ENCODE peak calls at places on chromosomes 4 and X, in eight cellular contexts. One of them, this sample, is unnamed.

GRCh38 chr4:78155616-78156105 is 98.5 kb downstream of the FRAS1 start:
- DNase-seq in CD4-positive, alpha-beta memory T cell: no peak
- DNase-seq in activated CD4-positive, alpha-beta T cell treated with anti-CD3 and anti-CD28 coated beads for 48 hours: no peak
- DNase-seq in HEK293T: no peak
- DNase-seq in lower leg skin: no peak
- DNase-seq in AG04450: no peak
- DNase-seq in activated naive CD8-positive, alpha-beta T cell treated with anti-CD3 and anti-CD28 coated beads, Interleukin-2, amount 50 U/mL, for 24 hours: no peak
- DNase-seq in IMR-90: no peak
- DNase-seq in this sample: peak; percentile 1

GRCh38 chrX:17459596-17459995 is 84.6 kb downstream of the NHS start:
- DNase-seq in lower leg skin: no peak
- DNase-seq in HEK293T: no peak
- DNase-seq in IMR-90: peak; percentile 66
- DNase-seq in activated naive CD8-positive, alpha-beta T cell treated with anti-CD3 and anti-CD28 coated beads, Interleukin-2, amount 50 U/mL, for 24 hours: no peak
- DNase-seq in CD4-positive, alpha-beta memory T cell: no peak
- DNase-seq in activated CD4-positive, alpha-beta T cell treated with anti-CD3 and anti-CD28 coated beads for 48 hours: no peak
- DNase-seq in AG04450: no peak
- DNase-seq in this sample: peak; percentile 52

GRCh38 chr4:63717384-63717783 is 691.9 kb downstream of the TECRL start:
- DNase-seq in CD4-positive, alpha-beta memory T cell: no peak
- DNase-seq in AG04450: no peak
- DNase-seq in activated naive CD8-positive, alpha-beta T cell treated with anti-CD3 and anti-CD28 coated beads, Interleukin-2, amount 50 U/mL, for 24 hours: no peak
- DNase-seq in activated CD4-positive, alpha-beta T cell treated with anti-CD3 and anti-CD28 coated beads for 48 hours: no peak
- DNase-seq in IMR-90: no peak
- DNase-seq in lower leg skin: no peak
- DNase-seq in HEK293T: peak; percentile 20
- DNase-seq in this sample: no peak

GRCh38 chr4:163623787-163624186 is 129.3 kb downstream of the TMA16 start:
- DNase-seq in activated CD4-positive, alpha-beta T cell treated with anti-CD3 and anti-CD28 coated beads for 48 hours: no peak
- DNase-seq in activated naive CD8-positive, alpha-beta T cell treated with anti-CD3 and anti-CD28 coated beads, Interleukin-2, amount 50 U/mL, for 24 hours: no peak
- DNase-seq in HEK293T: no peak
- DNase-seq in lower leg skin: no peak
- DNase-seq in IMR-90: no peak
- DNase-seq in CD4-positive, alpha-beta memory T cell: no peak
- DNase-seq in AG04450: no peak
- DNase-seq in this sample: no peak

GRCh38 chr4:148391056-148391455 is 51.2 kb downstream of the NR3C2 start:
- DNase-seq in activated naive CD8-positive, alpha-beta T cell treated with anti-CD3 and anti-CD28 coated beads, Interleukin-2, amount 50 U/mL, for 24 hours: no peak
- DNase-seq in AG04450: no peak
- DNase-seq in IMR-90: no peak
- DNase-seq in activated CD4-positive, alpha-beta T cell treated with anti-CD3 and anti-CD28 coated beads for 48 hours: no peak
- DNase-seq in HEK293T: no peak
- DNase-seq in CD4-positive, alpha-beta memory T cell: no peak
- DNase-seq in lower leg skin: no peak
- DNase-seq in this sample: no peak

GRCh38 chr4:150769235-150769634 is 187.3 kb downstream of the MAB21L2 start:
- DNase-seq in lower leg skin: no peak
- DNase-seq in activated CD4-positive, alpha-beta T cell treated with anti-CD3 and anti-CD28 coated beads for 48 hours: no peak
- DNase-seq in activated naive CD8-positive, alpha-beta T cell treated with anti-CD3 and anti-CD28 coated beads, Interleukin-2, amount 50 U/mL, for 24 hours: no peak
- DNase-seq in CD4-positive, alpha-beta memory T cell: no peak
- DNase-seq in AG04450: peak; percentile 3
- DNase-seq in IMR-90: peak; percentile 70
- DNase-seq in HEK293T: no peak
- DNase-seq in this sample: peak; percentile 79

GRCh38 chr4:114373508-114373907 is 225.1 kb upstream of the UGT8 start:
- DNase-seq in HEK293T: no peak
- DNase-seq in activated naive CD8-positive, alpha-beta T cell treated with anti-CD3 and anti-CD28 coated beads, Interleukin-2, amount 50 U/mL, for 24 hours: no peak
- DNase-seq in activated CD4-positive, alpha-beta T cell treated with anti-CD3 and anti-CD28 coated beads for 48 hours: no peak
- DNase-seq in lower leg skin: no peak
- DNase-seq in AG04450: no peak
- DNase-seq in CD4-positive, alpha-beta memory T cell: no peak
- DNase-seq in IMR-90: no peak
- DNase-seq in this sample: no peak

GRCh38 chrX:71870337-71871098 is 40.1 kb upstream of the NHSL2 start:
- DNase-seq in activated naive CD8-positive, alpha-beta T cell treated with anti-CD3 and anti-CD28 coated beads, Interleukin-2, amount 50 U/mL, for 24 hours: no peak
- DNase-seq in CD4-positive, alpha-beta memory T cell: no peak
- DNase-seq in IMR-90: no peak
- DNase-seq in lower leg skin: no peak
- DNase-seq in HEK293T: peak; percentile 48
- DNase-seq in activated CD4-positive, alpha-beta T cell treated with anti-CD3 and anti-CD28 coated beads for 48 hours: peak; percentile 28
- DNase-seq in AG04450: no peak
- DNase-seq in this sample: peak; percentile 7

GRCh38 chr4:10619220-10619619 is 65.3 kb downstream of the CLNK start:
- DNase-seq in IMR-90: peak; percentile 38
- DNase-seq in AG04450: no peak
- DNase-seq in activated naive CD8-positive, alpha-beta T cell treated with anti-CD3 and anti-CD28 coated beads, Interleukin-2, amount 50 U/mL, for 24 hours: no peak
- DNase-seq in lower leg skin: no peak
- DNase-seq in CD4-positive, alpha-beta memory T cell: no peak
- DNase-seq in HEK293T: no peak
- DNase-seq in activated CD4-positive, alpha-beta T cell treated with anti-CD3 and anti-CD28 coated beads for 48 hours: no peak
- DNase-seq in this sample: peak; percentile 5

GRCh38 chr4:153651041-153651960 is 32.8 kb upstream of the TLR2 start:
- DNase-seq in AG04450: no peak
- DNase-seq in activated CD4-positive, alpha-beta T cell treated with anti-CD3 and anti-CD28 coated beads for 48 hours: peak; percentile 74
- DNase-seq in activated naive CD8-positive, alpha-beta T cell treated with anti-CD3 and anti-CD28 coated beads, Interleukin-2, amount 50 U/mL, for 24 hours: peak; percentile 47
- DNase-seq in IMR-90: no peak
- DNase-seq in lower leg skin: no peak
- DNase-seq in HEK293T: no peak
- DNase-seq in CD4-positive, alpha-beta memory T cell: peak; percentile 39
- DNase-seq in this sample: no peak

GRCh38 chr4:16993966-16994840 is 95.8 kb upstream of the LDB2 start:
- DNase-seq in activated naive CD8-positive, alpha-beta T cell treated with anti-CD3 and anti-CD28 coated beads, Interleukin-2, amount 50 U/mL, for 24 hours: no peak
- DNase-seq in AG04450: no peak
- DNase-seq in activated CD4-positive, alpha-beta T cell treated with anti-CD3 and anti-CD28 coated beads for 48 hours: no peak
- DNase-seq in lower leg skin: no peak
- DNase-seq in IMR-90: no peak
- DNase-seq in HEK293T: no peak
- DNase-seq in CD4-positive, alpha-beta memory T cell: no peak
- DNase-seq in this sample: no peak

GRCh38 chrX:44431206-44431605 is 87.7 kb upstream of the EFHC2 start:
- DNase-seq in CD4-positive, alpha-beta memory T cell: no peak
- DNase-seq in IMR-90: peak; percentile 16
- DNase-seq in lower leg skin: no peak
- DNase-seq in AG04450: no peak
- DNase-seq in HEK293T: no peak
- DNase-seq in activated CD4-positive, alpha-beta T cell treated with anti-CD3 and anti-CD28 coated beads for 48 hours: no peak
- DNase-seq in activated naive CD8-positive, alpha-beta T cell treated with anti-CD3 and anti-CD28 coated beads, Interleukin-2, amount 50 U/mL, for 24 hours: no peak
- DNase-seq in this sample: peak; percentile 25

GRCh38 chr4:86174496-86174895 is 185.4 kb downstream of the MAPK10 start:
- DNase-seq in HEK293T: no peak
- DNase-seq in activated CD4-positive, alpha-beta T cell treated with anti-CD3 and anti-CD28 coated beads for 48 hours: no peak
- DNase-seq in activated naive CD8-positive, alpha-beta T cell treated with anti-CD3 and anti-CD28 coated beads, Interleukin-2, amount 50 U/mL, for 24 hours: no peak
- DNase-seq in IMR-90: no peak
- DNase-seq in CD4-positive, alpha-beta memory T cell: no peak
- DNase-seq in lower leg skin: no peak
- DNase-seq in AG04450: no peak
- DNase-seq in this sample: no peak

GRCh38 chr4:168766537-168767316 is 243.3 kb downstream of the CBR4 start:
- DNase-seq in activated naive CD8-positive, alpha-beta T cell treated with anti-CD3 and anti-CD28 coated beads, Interleukin-2, amount 50 U/mL, for 24 hours: no peak
- DNase-seq in IMR-90: peak; percentile 88
- DNase-seq in activated CD4-positive, alpha-beta T cell treated with anti-CD3 and anti-CD28 coated beads for 48 hours: no peak
- DNase-seq in lower leg skin: no peak
- DNase-seq in CD4-positive, alpha-beta memory T cell: no peak
- DNase-seq in HEK293T: no peak
- DNase-seq in AG04450: no peak
- DNase-seq in this sample: peak; percentile 88

GRCh38 chr4:128385683-128386304 is 98.2 kb upstream of the PGRMC2 start:
- DNase-seq in AG04450: no peak
- DNase-seq in activated naive CD8-positive, alpha-beta T cell treated with anti-CD3 and anti-CD28 coated beads, Interleukin-2, amount 50 U/mL, for 24 hours: no peak
- DNase-seq in CD4-positive, alpha-beta memory T cell: no peak
- DNase-seq in IMR-90: peak; percentile 80
- DNase-seq in HEK293T: no peak
- DNase-seq in activated CD4-positive, alpha-beta T cell treated with anti-CD3 and anti-CD28 coated beads for 48 hours: no peak
- DNase-seq in lower leg skin: no peak
- DNase-seq in this sample: peak; percentile 66

GRCh38 chr4:8702516-8703400 is 110.2 kb downstream of the CPZ start:
- DNase-seq in lower leg skin: peak; percentile 66
- DNase-seq in HEK293T: no peak
- DNase-seq in IMR-90: no peak
- DNase-seq in AG04450: no peak
- DNase-seq in activated CD4-positive, alpha-beta T cell treated with anti-CD3 and anti-CD28 coated beads for 48 hours: no peak
- DNase-seq in activated naive CD8-positive, alpha-beta T cell treated with anti-CD3 and anti-CD28 coated beads, Interleukin-2, amount 50 U/mL, for 24 hours: no peak
- DNase-seq in CD4-positive, alpha-beta memory T cell: no peak
- DNase-seq in this sample: no peak

GRCh38 chrX:21479695-21480280 is 105.6 kb downstream of the CNKSR2 start:
- DNase-seq in IMR-90: peak; percentile 54
- DNase-seq in HEK293T: peak; percentile 31
- DNase-seq in lower leg skin: no peak
- DNase-seq in CD4-positive, alpha-beta memory T cell: peak; percentile 40
- DNase-seq in activated CD4-positive, alpha-beta T cell treated with anti-CD3 and anti-CD28 coated beads for 48 hours: no peak
- DNase-seq in activated naive CD8-positive, alpha-beta T cell treated with anti-CD3 and anti-CD28 coated beads, Interleukin-2, amount 50 U/mL, for 24 hours: no peak
- DNase-seq in AG04450: peak; percentile 11
- DNase-seq in this sample: peak; percentile 31

GRCh38 chr4:14096406-14096965 is 469.0 kb upstream of the BOD1L1 start:
- DNase-seq in lower leg skin: no peak
- DNase-seq in IMR-90: peak; percentile 81
- DNase-seq in AG04450: peak; percentile 34
- DNase-seq in activated CD4-positive, alpha-beta T cell treated with anti-CD3 and anti-CD28 coated beads for 48 hours: no peak
- DNase-seq in HEK293T: no peak
- DNase-seq in activated naive CD8-positive, alpha-beta T cell treated with anti-CD3 and anti-CD28 coated beads, Interleukin-2, amount 50 U/mL, for 24 hours: no peak
- DNase-seq in CD4-positive, alpha-beta memory T cell: no peak
- DNase-seq in this sample: peak; percentile 83

GRCh38 chrX:132774312-132774711 is 184.1 kb downstream of the HS6ST2 start:
- DNase-seq in IMR-90: no peak
- DNase-seq in lower leg skin: no peak
- DNase-seq in activated naive CD8-positive, alpha-beta T cell treated with anti-CD3 and anti-CD28 coated beads, Interleukin-2, amount 50 U/mL, for 24 hours: no peak
- DNase-seq in CD4-positive, alpha-beta memory T cell: no peak
- DNase-seq in activated CD4-positive, alpha-beta T cell treated with anti-CD3 and anti-CD28 coated beads for 48 hours: no peak
- DNase-seq in AG04450: no peak
- DNase-seq in HEK293T: no peak
- DNase-seq in this sample: no peak

GRCh38 chr4:67931256-67931655 is 32.0 kb downstream of the TMPRSS11A start:
- DNase-seq in AG04450: no peak
- DNase-seq in CD4-positive, alpha-beta memory T cell: no peak
- DNase-seq in IMR-90: no peak
- DNase-seq in HEK293T: no peak
- DNase-seq in activated CD4-positive, alpha-beta T cell treated with anti-CD3 and anti-CD28 coated beads for 48 hours: no peak
- DNase-seq in activated naive CD8-positive, alpha-beta T cell treated with anti-CD3 and anti-CD28 coated beads, Interleukin-2, amount 50 U/mL, for 24 hours: no peak
- DNase-seq in lower leg skin: no peak
- DNase-seq in this sample: no peak

GRCh38 chr4:158775091-158775651 is 6.3 kb downstream of the FNIP2 start:
- DNase-seq in CD4-positive, alpha-beta memory T cell: no peak
- DNase-seq in HEK293T: no peak
- DNase-seq in lower leg skin: no peak
- DNase-seq in AG04450: no peak
- DNase-seq in IMR-90: peak; percentile 68
- DNase-seq in activated CD4-positive, alpha-beta T cell treated with anti-CD3 and anti-CD28 coated beads for 48 hours: no peak
- DNase-seq in activated naive CD8-positive, alpha-beta T cell treated with anti-CD3 and anti-CD28 coated beads, Interleukin-2, amount 50 U/mL, for 24 hours: no peak
- DNase-seq in this sample: peak; percentile 54

GRCh38 chr4:71266090-71266794 is 72.6 kb upstream of the SLC4A4 start:
- DNase-seq in activated naive CD8-positive, alpha-beta T cell treated with anti-CD3 and anti-CD28 coated beads, Interleukin-2, amount 50 U/mL, for 24 hours: no peak
- DNase-seq in HEK293T: no peak
- DNase-seq in CD4-positive, alpha-beta memory T cell: no peak
- DNase-seq in lower leg skin: no peak
- DNase-seq in IMR-90: peak; percentile 91
- DNase-seq in AG04450: peak; percentile 63
- DNase-seq in activated CD4-positive, alpha-beta T cell treated with anti-CD3 and anti-CD28 coated beads for 48 hours: no peak
- DNase-seq in this sample: peak; percentile 87